ENCODE peak calls at places on chromosomes 11 and 22, in seven cellular contexts. E, I, J, O, P, T and X are unnamed samples.

GRCh38 chr22:50196256-50196655 is 4.6 kb upstream of the SELENOO start:
- DNase-seq in O (no peak), I (no peak), E (no peak), P (no peak), T (no peak), J (no peak), X (no peak)

GRCh38 chr11:97909544-97910394 is 1111.0 kb upstream of the CNTN5 start:
- DNase-seq in I (no peak), T (no peak), O (no peak), P (no peak), E (no peak), J (no peak), X (no peak)

GRCh38 chr22:40487663-40488249 is 117.4 kb downstream of the SGSM3 start:
- DNase-seq in O (no peak), E (no peak), T (no peak), J (peak; percentile 43), P (peak; percentile 29), I (peak; percentile 28), X (no peak)

GRCh38 chr11:2995893-2996554 is 3.9 kb upstream of the NAP1L4 start:
- DNase-seq in J (no peak), I (no peak), T (no peak), E (no peak), P (no peak), O (no peak), X (no peak)

GRCh38 chr11:71580057-71581003 is 2.3 kb downstream of the KRTAP5-11 start:
- DNase-seq in I (peak; percentile 79), J (peak; percentile 10), O (peak; percentile 23), E (no peak), P (peak; percentile 7), T (no peak), X (peak; percentile 1)

GRCh38 chr22:37377927-37378326 is 49.4 kb downstream of the ELFN2 start:
- DNase-seq in I (no peak), T (no peak), J (no peak), E (no peak), P (peak; percentile 28), O (no peak), X (no peak)

GRCh38 chr11:97974798-97975498 is 1045.8 kb upstream of the CNTN5 start:
- DNase-seq in J (no peak), I (no peak), E (no peak), P (no peak), T (no peak), O (no peak), X (no peak)

GRCh38 chr22:22519591-22519990 is 479 bp downstream of the ZNF280A start:
- DNase-seq in P (no peak), T (no peak), O (no peak), I (no peak), E (no peak), J (no peak), X (no peak)

GRCh38 chr11:67024966-67025365 is 2.0 kb downstream of the SYT12 start:
- DNase-seq in T (no peak), O (no peak), I (no peak), J (no peak), P (no peak), E (no peak), X (no peak)

GRCh38 chr22:16387088-16387487 is 205.5 kb downstream of the CCT8L2 start:
- DNase-seq in O (no peak), J (no peak), T (no peak), P (no peak), I (no peak), E (no peak), X (no peak)

GRCh38 chr11:83249972-83250593 is 36.1 kb downstream of the CCDC90B start:
- DNase-seq in E (no peak), P (peak; percentile 36), I (no peak), T (no peak), J (peak; percentile 43), O (no peak), X (peak; percentile 1)

GRCh38 chr11:113637636-113638035 is 68.5 kb downstream of the TMPRSS5 start:
- DNase-seq in T (no peak), J (no peak), I (no peak), P (no peak), E (no peak), O (no peak), X (no peak)

GRCh38 chr11:9669954-9670353 is 6.1 kb downstream of the SWAP70 start:
- DNase-seq in I (no peak), O (no peak), E (no peak), P (no peak), T (no peak), J (no peak), X (no peak)

GRCh38 chr11:126469308-126469707 is 113.8 kb downstream of the ST3GAL4 start:
- DNase-seq in E (no peak), P (no peak), J (no peak), T (no peak), I (no peak), O (no peak), X (no peak)

GRCh38 chr11:70769106-70769505 is 370.8 kb downstream of the CTTN start:
- DNase-seq in E (no peak), I (no peak), J (no peak), P (no peak), O (no peak), T (no peak), X (no peak)

GRCh38 chr22:50048066-50048765 is 9.9 kb downstream of the TTLL8 start:
- DNase-seq in J (no peak), T (no peak), O (no peak), I (no peak), E (no peak), P (no peak), X (no peak)

GRCh38 chr22:30947163-30947820 is 21.3 kb downstream of the MORC2 start:
- DNase-seq in E (no peak), J (no peak), O (peak; percentile 62), T (no peak), P (no peak), I (no peak), X (no peak)

GRCh38 chr22:17916226-17916889 is 108.0 kb downstream of the MICAL3 start:
- DNase-seq in I (no peak), P (no peak), J (no peak), E (no peak), O (no peak), T (no peak), X (no peak)